ENCODE peak calls at places on chromosome 15, in nine cellular contexts. B is activated T-cell treated with anti-CD3 and anti-CD28 coated beads for 4 hours; J is GM18507; W is LoVo; K is heart right ventricle; I is stimulated activated CD8-positive, alpha-beta memory T cell treated with anti-CD3 and anti-CD28 coated beads, Interleukin-4, amount 100 ng/mL, for 4 hours; P is activated gamma-delta T cell treated with Interleukin-2 at 50 U/mL for 16 hours; Y is AG10803; H is testis. Q is an unnamed sample.

GRCh38 chr15:76903251-76903681 is 1.9 kb downstream of the SCAPER start:
- DNase-seq in B (peak; percentile 4), J (no peak), W (peak; percentile 7), K (no peak), I (no peak), P (no peak), Y (peak; percentile 49), H (no peak), Q (no peak)

GRCh38 chr15:59388670-59389069 is 16.0 kb upstream of the MYO1E start:
- DNase-seq in B (no peak), J (no peak), W (no peak), K (no peak), I (no peak), P (no peak), Y (peak; percentile 46), H (no peak), Q (no peak)

GRCh38 chr15:101225658-101226057 is 26.2 kb downstream of the CHSY1 start:
- DNase-seq in B (no peak), J (no peak), W (no peak), K (no peak), I (no peak), P (no peak), Y (no peak), H (no peak), Q (no peak)

GRCh38 chr15:63502137-63502801 is 2.1 kb upstream of the USP3 start:
- DNase-seq in B (no peak), J (no peak), W (peak; percentile 49), K (no peak), I (no peak), P (no peak), Y (peak; percentile 47), H (no peak), Q (no peak)

GRCh38 chr15:28911295-28911979 is 25.7 kb downstream of the APBA2 start:
- DNase-seq in B (no peak), J (no peak), W (no peak), K (no peak), I (no peak), P (no peak), Y (no peak), H (no peak), Q (peak; percentile 85)

GRCh38 chr15:40046721-40047412 is 7.9 kb upstream of the SRP14 start:
- DNase-seq in B (no peak), J (no peak), W (no peak), K (no peak), I (no peak), P (no peak), Y (peak; percentile 65), H (no peak), Q (no peak)

GRCh38 chr15:51842852-51843737 is 13.6 kb downstream of the TMOD3 start:
- DNase-seq in B (no peak), J (no peak), W (peak; percentile 68), K (no peak), I (no peak), P (no peak), Y (peak; percentile 28), H (no peak), Q (no peak)

GRCh38 chr15:89377842-89378698 is 43.4 kb upstream of the POLG start:
- DNase-seq in B (no peak), J (no peak), W (no peak), K (no peak), I (no peak), P (no peak), Y (no peak), H (peak; percentile 85), Q (no peak)

GRCh38 chr15:51386486-51386885 is 45.0 kb downstream of the GLDN start:
- DNase-seq in B (no peak), J (no peak), W (no peak), K (no peak), I (no peak), P (no peak), Y (no peak), H (no peak), Q (no peak)

GRCh38 chr15:70245932-70246622 is 148.4 kb upstream of the TLE3 start:
- DNase-seq in B (no peak), J (no peak), W (no peak), K (no peak), I (no peak), P (no peak), Y (peak; percentile 46), H (no peak), Q (no peak)

GRCh38 chr15:76245072-76245610 is 66.1 kb downstream of the ETFA start:
- DNase-seq in B (no peak), J (no peak), W (no peak), K (no peak), I (no peak), P (no peak), Y (no peak), H (no peak), Q (no peak)

GRCh38 chr15:84600331-84600686 is 500 bp upstream of the ZSCAN2 start:
- DNase-seq in B (peak; percentile 33), J (no peak), W (peak; percentile 91), K (peak; percentile 88), I (peak; percentile 18), P (peak; percentile 35), Y (peak; percentile 77), H (peak; percentile 89), Q (no peak)

GRCh38 chr15:93072440-93073394 is 16.3 kb downstream of the RGMA start:
- DNase-seq in B (no peak), J (no peak), W (no peak), K (peak; percentile 83), I (no peak), P (no peak), Y (peak; percentile 60), H (peak; percentile 81), Q (no peak)

GRCh38 chr15:68554716-68555347 is 24.0 kb upstream of the CORO2B start:
- DNase-seq in B (no peak), J (no peak), W (no peak), K (no peak), I (no peak), P (no peak), Y (no peak), H (no peak), Q (no peak)

GRCh38 chr15:79516646-79517045 is 84.5 kb downstream of the MINAR1 start:
- DNase-seq in B (no peak), J (no peak), W (no peak), K (no peak), I (no peak), P (no peak), Y (no peak), H (no peak), Q (no peak)

GRCh38 chr15:22839046-22839705 is 710 bp downstream of the NIPA2 start:
- DNase-seq in B (no peak), J (no peak), W (no peak), K (no peak), I (no peak), P (no peak), Y (no peak), H (no peak), Q (no peak)

GRCh38 chr15:29348308-29348914 is 78.8 kb upstream of the NSMCE3 start:
- DNase-seq in B (no peak), J (no peak), W (no peak), K (no peak), I (no peak), P (no peak), Y (peak; percentile 31), H (peak; percentile 55), Q (no peak)

GRCh38 chr15:70236306-70237103 is 138.8 kb upstream of the TLE3 start:
- DNase-seq in B (no peak), J (no peak), W (no peak), K (no peak), I (no peak), P (no peak), Y (peak; percentile 91), H (no peak), Q (no peak)

GRCh38 chr15:77493324-77493907 is 72.7 kb downstream of the HMG20A start:
- DNase-seq in B (no peak), J (no peak), W (no peak), K (no peak), I (no peak), P (no peak), Y (peak; percentile 40), H (no peak), Q (peak; percentile 22)

GRCh38 chr15:60137711-60138396 is 133.7 kb downstream of the FOXB1 start:
- DNase-seq in B (no peak), J (no peak), W (peak; percentile 46), K (no peak), I (no peak), P (no peak), Y (peak; percentile 76), H (no peak), Q (no peak)

GRCh38 chr15:66714543-66714981 is 12.5 kb downstream of the SMAD6 start:
- DNase-seq in B (no peak), J (no peak), W (no peak), K (no peak), I (no peak), P (no peak), Y (peak; percentile 65), H (no peak), Q (no peak)

GRCh38 chr15:40270246-40270995 is 12.4 kb downstream of the ANKRD63 start:
- DNase-seq in B (no peak), J (no peak), W (no peak), K (no peak), I (no peak), P (no peak), Y (no peak), H (peak; percentile 68), Q (no peak)

GRCh38 chr15:43436395-43436794 is 56.6 kb downstream of the TP53BP1 start:
- DNase-seq in B (no peak), J (no peak), W (no peak), K (no peak), I (no peak), P (no peak), Y (no peak), H (no peak), Q (no peak)

GRCh38 chr15:35546581-35547381 is 816 bp upstream of the DPH6 start:
- DNase-seq in B (no peak), J (no peak), W (peak; percentile 6), K (no peak), I (no peak), P (no peak), Y (no peak), H (peak; percentile 20), Q (peak; percentile 20)

GRCh38 chr15:74612677-74613076 is 3.0 kb upstream of the CLK3 start:
- DNase-seq in B (no peak), J (no peak), W (no peak), K (no peak), I (no peak), P (no peak), Y (no peak), H (no peak), Q (no peak)

GRCh38 chr15:93070901-93071300 is 18.1 kb downstream of the RGMA start:
- DNase-seq in B (no peak), J (no peak), W (no peak), K (no peak), I (no peak), P (no peak), Y (no peak), H (no peak), Q (no peak)

GRCh38 chr15:69607101-69607500 is 154.5 kb downstream of the RPLP1 start:
- DNase-seq in B (no peak), J (no peak), W (no peak), K (no peak), I (no peak), P (no peak), Y (peak; percentile 66), H (no peak), Q (no peak)

GRCh38 chr15:90529369-90530249 is at the start of gene CRTC3:
- DNase-seq in B (peak; percentile 36), J (peak; percentile 52), W (peak; percentile 64), K (peak; percentile 34), I (no peak), P (peak; percentile 45), Y (peak; percentile 56), H (peak; percentile 54), Q (no peak)

GRCh38 chr15:101182215-101182614 is 69.6 kb downstream of the CHSY1 start:
- DNase-seq in B (no peak), J (no peak), W (no peak), K (no peak), I (no peak), P (no peak), Y (no peak), H (no peak), Q (no peak)

GRCh38 chr15:92384391-92384790 is 9.3 kb upstream of the ST8SIA2 start:
- DNase-seq in B (no peak), J (no peak), W (no peak), K (no peak), I (no peak), P (no peak), Y (peak; percentile 16), H (no peak), Q (no peak)

GRCh38 chr15:63677778-63678177 is 80.6 kb downstream of the FBXL22 start:
- DNase-seq in B (no peak), J (no peak), W (no peak), K (peak; percentile 23), I (no peak), P (no peak), Y (no peak), H (no peak), Q (no peak)

Q was measured in CMK.